ENCODE peak calls at places on chromosome 19, in six cellular contexts. P is tibial artery; B is breast epithelium; C is stomach; E is CD8-positive, alpha-beta T cell; O is A549. M is an unnamed sample. For H3K4me1, the result is how much of the 10 kb centered on the place peaks cover.

GRCh38 chr19:47107201-47107952 is 6.2 kb downstream of the ZC3H4 start:
- DNase-seq in O (no peak), P (no peak), E (no peak), C (peak), B (no peak), M (no peak)

GRCh38 chr19:48308695-48309586 is 16.4 kb upstream of the EMP3 start:
- DNase-seq in P (no peak), E (no peak), B (no peak), C (no peak), O (no peak), M (no peak)

GRCh38 chr19:1465191-1466016 is 13.6 kb downstream of the C19orf25 start:
- DNase-seq in O (no peak), B (no peak), C (peak), P (no peak), E (no peak), M (peak)

GRCh38 chr19:47447470-47448359 is 24.0 kb downstream of the SLC8A2 start:
- DNase-seq in E (peak), O (peak), P (no peak), B (no peak), C (peak), M (peak)

GRCh38 chr19:31214997-31215396 is 134.2 kb downstream of the TSHZ3 start:
- DNase-seq in B (no peak), E (no peak), P (no peak), O (no peak), C (no peak), M (no peak)

GRCh38 chr19:51607920-51608562 is 22.2 kb downstream of the SIGLEC5 start:
- DNase-seq in P (peak), E (peak), B (peak), C (peak), O (no peak), M (peak)

GRCh38 chr19:1390594-1391423 is 7.1 kb downstream of the NDUFS7 start:
- DNase-seq in C (no peak), O (no peak), E (no peak), B (no peak), P (no peak), M (no peak)

GRCh38 chr19:52670046-52670445 is 31.9 kb upstream of the ZNF83 start:
- DNase-seq in P (no peak), B (no peak), O (no peak), E (no peak), C (no peak), M (no peak)

GRCh38 chr19:18291590-18292459 is 10.4 kb upstream of the JUND start:
- DNase-seq in E (peak), C (peak), O (peak), P (peak), B (peak), M (peak)

GRCh38 chr19:29529646-29530548 is 4.1 kb downstream of the VSTM2B start:
- DNase-seq in B (no peak), E (no peak), P (no peak), C (no peak), O (no peak), M (peak)

GRCh38 chr19:1483979-1484428 is 5.0 kb upstream of the C19orf25 start:
- DNase-seq in C (no peak), P (no peak), E (no peak), O (no peak), B (no peak), M (no peak)

GRCh38 chr19:30449191-30449590 is 77.0 kb downstream of the ZNF536 start:
- DNase-seq in C (no peak), O (no peak), P (no peak), E (no peak), B (no peak), M (no peak)

GRCh38 chr19:46361915-46362314 is 15.0 kb downstream of the PPP5C start:
- DNase-seq in B (no peak), C (no peak), E (no peak), O (no peak), P (no peak), M (no peak)

GRCh38 chr19:51007488-51007887 is 6.1 kb upstream of the KLK8 start:
- DNase-seq in E (no peak), C (no peak), B (no peak), O (no peak), P (no peak), M (no peak)

GRCh38 chr19:2254052-2254872 is 2.0 kb downstream of the JSRP1 start:
- DNase-seq in E (no peak), P (no peak), C (no peak), O (no peak), B (no peak), M (no peak)

GRCh38 chr19:1862424-1863307 is 713 bp downstream of the KLF16 start:
- DNase-seq in P (no peak), C (no peak), O (no peak), B (no peak), E (no peak), M (peak)

GRCh38 chr19:29748996-29749395 is 33.9 kb upstream of the C19orf12 start:
- DNase-seq in O (no peak), B (no peak), P (no peak), E (no peak), C (no peak), M (no peak)

GRCh38 chr19:47075179-47075811 is 26.9 kb upstream of the TMEM160 start:
- DNase-seq in C (no peak), O (no peak), P (no peak), B (no peak), E (no peak), M (no peak)

GRCh38 chr19:49455729-49456128 is 2.7 kb downstream of the ALDH16A1 start:
- DNase-seq in E (no peak), C (no peak), P (no peak), B (no peak), O (no peak), M (no peak)

GRCh38 chr19:29714371-29714952 is 599 bp downstream of the C19orf12 start:
- DNase-seq in E (peak), B (no peak), O (peak), P (no peak), C (no peak), M (no peak)

GRCh38 chr19:1102407-1103106 is 1.2 kb upstream of the GPX4 start:
- DNase-seq in E (no peak), P (peak), O (no peak), B (no peak), C (peak), M (no peak)

GRCh38 chr19:30222993-30223865 is 149.0 kb upstream of the ZNF536 start:
- DNase-seq in B (no peak), C (no peak), O (no peak), P (no peak), E (no peak), M (no peak)

GRCh38 chr19:38264486-38265212 is at the start of gene SPINT2:
- DNase-seq in P (no peak), C (no peak), B (peak), O (peak), E (peak), M (no peak)

GRCh38 chr19:55348317-55349034 is 6.0 kb downstream of the COX6B2 start:
- DNase-seq in B (no peak), E (no peak), O (no peak), C (no peak), P (no peak), M (no peak)

GRCh38 chr19:17888260-17888659 is 16.5 kb downstream of the SLC5A5 start:
- DNase-seq in E (no peak), C (no peak), B (no peak), O (no peak), P (no peak), M (no peak)

GRCh38 chr19:48480151-48480475 is 10.9 kb downstream of the CYTH2 start:
- DNase-seq in B (no peak), O (no peak), E (no peak), P (peak), C (peak), M (no peak)

GRCh38 chr19:47339196-47339880 is 7.4 kb downstream of the C5AR2 start:
- DNase-seq in O (no peak), E (no peak), P (no peak), C (no peak), B (no peak), M (no peak)

GRCh38 chr19:33430674-33431277 is 57.3 kb downstream of the CEBPG start:
- DNase-seq in O (peak), P (peak), C (peak), E (peak), B (peak), M (peak)

GRCh38 chr19:2127758-2128157 is 23.6 kb downstream of the AP3D1 start:
- DNase-seq in E (no peak), O (no peak), P (no peak), B (no peak), C (no peak), M (no peak)

GRCh38 chr19:1608414-1609391 is 3.4 kb upstream of the UQCR11 start:
- DNase-seq in B (no peak), E (no peak), P (no peak), O (no peak), C (no peak), M (no peak)

GRCh38 chr19:29666634-29667389 is 1.6 kb downstream of the PLEKHF1 start:
- DNase-seq in B (peak), E (no peak), P (peak), C (peak), O (no peak), M (peak)

GRCh38 chr19:1213391-1214286 is 8.1 kb downstream of the STK11 start:
- DNase-seq in E (no peak), B (no peak), C (peak), O (no peak), P (peak), M (peak)

GRCh38 chr19:52410276-52410675 is 12.6 kb downstream of the ZNF528 start:
- DNase-seq in P (no peak), E (no peak), B (no peak), C (no peak), O (no peak), M (no peak)

GRCh38 chr19:46849610-46850009 is 1.0 kb downstream of the AP2S1 start:
- DNase-seq in B (peak), E (no peak), O (no peak), C (no peak), P (peak), M (no peak)

GRCh38 chr19:36489920-36490415 is 607 bp upstream of the ZNF566 start:
- DNase-seq in E (no peak), C (peak), P (peak), O (peak), B (no peak), M (no peak)

GRCh38 chr19:33621065-33621785 is 528 bp upstream of the CHST8 start:
- DNase-seq in P (no peak), O (no peak), E (no peak), B (no peak), C (no peak), M (no peak)

GRCh38 chr19:47068246-47068645 is 19.8 kb upstream of the TMEM160 start:
- DNase-seq in P (no peak), E (no peak), B (no peak), C (no peak), O (no peak), M (no peak)

GRCh38 chr19:571127-571974 is 1.0 kb upstream of the BSG start:
- DNase-seq in O (no peak), E (no peak), C (peak), P (no peak), B (peak), M (peak)

DNA sequence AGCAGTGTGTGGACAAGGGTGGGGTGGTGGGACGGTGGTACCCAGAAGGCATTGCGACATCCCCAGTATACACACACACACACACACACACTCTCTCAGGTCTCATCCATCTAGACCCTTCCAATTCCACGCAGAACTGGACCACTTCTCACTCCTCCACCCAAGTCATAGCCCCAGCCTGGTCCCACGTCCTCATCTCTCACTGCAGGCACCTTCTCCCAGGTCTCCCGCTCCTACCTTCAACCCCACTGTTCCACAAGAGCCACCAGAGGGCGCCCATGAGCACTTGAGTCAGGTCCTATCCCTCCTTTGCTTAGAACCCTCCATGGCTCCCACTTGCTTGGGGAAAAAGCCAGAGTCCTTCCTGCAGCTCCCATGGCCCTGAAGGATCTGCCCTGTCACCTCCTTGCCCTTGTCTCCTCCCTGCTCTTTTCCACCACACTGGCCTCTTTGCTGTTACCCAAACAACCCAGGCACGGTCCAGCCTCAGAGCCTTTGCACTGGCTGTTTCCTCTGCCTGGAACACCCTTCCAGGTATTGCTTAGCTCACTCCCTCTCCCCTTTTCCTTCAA is 62.6 kb downstream of the IER2 start:
- DNase-seq in O (peak), C (peak), B (peak), P (peak), E (peak), M (peak)
- TF ChIP-seq CTCF in O (peak), C (peak), B (peak), P (peak), E (peak), M (peak)

GRCh38 chr19:6056282-6056741 is 54.0 kb downstream of the RFX2 start:
- DNase-seq in P (peak), E (no peak), C (no peak), B (peak), O (no peak), M (peak)
- H3K4me1 ChIP-seq in P (under half), E (under half), C (half or more), B (under half), O (under half), M (under half)

DNA sequence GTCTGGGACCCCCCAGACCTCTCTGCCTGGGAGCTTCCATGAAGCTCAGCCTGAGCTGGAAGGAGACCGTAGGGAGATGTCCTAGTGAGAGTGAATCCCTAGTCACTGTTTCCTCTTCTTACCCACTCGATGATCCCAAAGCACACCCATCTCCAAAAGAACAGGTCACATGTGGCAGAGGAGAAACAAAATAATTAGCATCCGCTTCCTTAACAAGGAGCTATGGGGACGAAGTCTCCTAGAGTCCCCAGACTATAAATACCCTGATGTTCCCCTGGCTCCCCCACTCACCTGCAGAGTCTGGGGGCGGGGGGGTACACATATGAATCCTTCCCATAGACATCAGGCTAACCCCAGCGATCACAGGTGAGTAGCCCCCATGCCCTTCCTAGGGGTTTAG is at the start of gene OR1I1:
- DNase-seq in B (no peak), E (no peak), P (no peak), O (no peak), C (no peak), M (no peak)
- H3K27ac ChIP-seq in B (no peak), E (no peak), P (no peak), O (no peak), C (no peak), M (no peak)

GRCh38 chr19:54168174-54168917 is 4.6 kb downstream of the TMC4 start:
- DNase-seq in P (peak), O (peak), C (peak), B (peak), E (peak), M (peak)

GRCh38 chr19:54173951-54174817 is 1.2 kb upstream of the TMC4 start:
- DNase-seq in O (no peak), E (no peak), C (no peak), B (no peak), P (no peak), M (no peak)

GRCh38 chr19:54172413-54172763 is 572 bp downstream of the TMC4 start:
- DNase-seq in E (no peak), B (no peak), P (no peak), O (no peak), C (no peak), M (no peak)

GRCh38 chr19:54169149-54169731 is 3.7 kb downstream of the TMC4 start:
- DNase-seq in P (no peak), B (no peak), E (no peak), C (no peak), O (no peak), M (no peak)

GRCh38 chr19:54172764-54173699 is at the start of gene TMC4:
- DNase-seq in P (no peak), B (no peak), C (peak), O (no peak), E (no peak), M (no peak)
- TF ChIP-seq CTCF in P (no peak), B (peak), C (peak), O (no peak), E (no peak), M (no peak)

DNA sequence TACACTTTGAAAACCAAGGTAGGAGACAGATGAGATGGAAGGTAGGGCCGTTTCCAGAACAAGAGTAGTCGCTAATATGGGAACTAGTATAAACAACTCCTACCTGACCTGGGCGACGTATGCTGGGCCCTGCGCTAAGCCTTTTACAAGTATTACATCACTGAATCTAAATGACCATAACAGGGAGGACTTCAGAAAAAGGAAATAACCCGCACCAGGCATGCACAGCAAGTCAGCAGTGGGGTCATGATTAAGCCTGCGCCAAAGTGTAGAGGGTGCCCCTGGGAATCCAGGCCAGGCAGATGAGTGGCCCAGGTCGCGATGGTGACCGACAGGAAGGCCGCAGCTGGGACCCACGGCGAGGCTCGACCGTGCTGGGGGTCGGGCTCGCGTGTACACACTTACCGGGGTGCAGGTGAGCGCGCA is 597 bp downstream of the ATP13A1 start:
- DNase-seq in B (no peak), O (no peak), E (no peak), C (no peak), P (no peak), M (no peak)
- H3K4me1 ChIP-seq in B (under half), O (under half), E (under half), C (under half), P (under half), M (under half)

DNA sequence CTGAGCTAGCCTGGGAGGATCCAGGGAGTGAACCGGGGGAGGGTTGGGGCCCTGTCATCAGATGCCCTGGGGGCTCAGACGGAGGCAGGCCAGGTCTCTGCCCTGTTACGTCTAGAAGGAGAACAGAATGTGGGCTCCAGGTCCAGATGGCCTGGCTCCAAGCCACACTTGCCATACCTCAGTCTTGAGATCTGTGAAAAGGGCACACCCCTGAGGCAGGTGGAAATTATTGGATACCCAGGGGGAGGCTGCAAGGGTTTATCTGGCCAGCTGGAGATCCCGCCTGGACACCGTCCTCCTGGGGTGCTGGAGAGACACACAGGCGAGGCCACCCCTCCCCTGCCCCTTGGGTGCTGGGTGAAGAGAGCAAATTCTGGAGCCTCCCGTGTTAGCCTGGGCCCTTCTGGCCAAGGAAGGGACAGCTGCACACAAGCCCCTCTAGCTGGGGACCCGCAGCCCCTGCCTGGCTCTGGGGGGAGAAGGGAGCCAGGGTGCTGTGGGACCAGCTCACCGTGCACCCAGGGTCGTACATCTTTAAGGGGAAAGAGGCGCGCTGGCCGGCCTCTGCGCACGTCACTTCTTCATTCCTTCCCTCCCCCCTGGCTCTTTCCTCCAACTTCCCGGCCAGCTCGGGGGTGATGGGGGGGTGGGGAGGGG is 808 bp upstream of the NFIC start:
- DNase-seq in P (peak), O (no peak), C (peak), B (peak), E (no peak), M (no peak)
- H3K27ac ChIP-seq in P (peak), O (peak), C (peak), B (peak), E (no peak), M (peak)

DNA sequence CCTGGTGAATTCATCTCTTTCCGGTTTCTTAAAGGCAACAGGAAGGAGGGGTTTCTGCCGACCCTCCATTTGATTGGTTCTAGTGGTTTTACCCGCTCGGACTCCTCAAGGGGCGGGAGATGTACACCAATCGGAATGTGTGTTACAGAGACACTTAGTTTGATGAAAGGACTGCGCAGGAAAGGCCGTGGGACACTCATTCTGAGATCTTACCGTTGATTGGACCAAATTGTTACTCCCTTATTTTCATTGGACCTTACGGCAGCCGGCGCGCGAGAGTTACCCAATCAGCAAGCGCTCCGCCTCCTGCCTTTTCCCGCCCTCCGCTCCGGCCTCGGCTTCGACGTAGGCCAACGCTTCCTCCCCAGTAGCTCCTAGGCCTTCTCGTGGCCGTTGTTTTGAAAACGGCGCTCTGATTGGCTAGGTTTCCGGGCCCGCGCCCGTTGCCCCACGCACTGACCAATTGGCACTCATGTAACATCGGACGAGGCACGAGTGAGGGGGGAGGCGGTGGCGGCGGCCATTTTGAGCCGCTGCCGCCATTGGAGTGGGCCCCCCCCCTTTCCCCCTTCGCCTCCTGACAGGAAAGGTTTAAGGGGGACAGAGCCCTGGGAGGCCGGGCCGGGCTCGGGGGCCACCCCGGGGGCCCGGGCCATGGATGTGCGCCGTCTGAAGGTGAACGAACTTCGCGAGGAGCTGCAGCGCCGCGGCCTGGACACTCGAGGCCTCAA is at the start of gene HNRNPUL1:
- DNase-seq in E (peak), O (peak), C (peak), B (peak), P (peak), M (peak)
- TF ChIP-seq CTCF in E (no peak), O (peak), C (no peak), B (peak), P (peak), M (peak)

M was measured in right lobe of liver.